ENCODE peak calls at places on chromosomes 5 and 9, in nine cellular contexts. R is AG08396, K is uterus, C is HT1080, P is mesenteric fat pad, I is progenitor cell of endocrine pancreas, Z is HEK293T, M is ELR, D is endothelial cell of umbilical vein. T is an unnamed sample.

GRCh38 chr9:5688109-5688508 is 59.2 kb downstream of the RIC1 start:
- DNase-seq in M (peak), R (no peak), C (peak), D (peak), K (no peak), Z (no peak), I (no peak), P (no peak), T (no peak)

GRCh38 chr9:76759726-76760125 is 4.5 kb upstream of the PCA3 start:
- DNase-seq in M (no peak), P (no peak), R (no peak), Z (no peak), D (no peak), C (no peak), I (no peak), K (no peak), T (no peak)

GRCh38 chr5:170451764-170452365 is 52.0 kb upstream of the KCNIP1 start:
- DNase-seq in P (no peak), R (no peak), K (no peak), D (no peak), I (no peak), Z (no peak), M (peak), C (peak), T (no peak)

GRCh38 chr9:104861406-104861805 is 66.5 kb downstream of the ABCA1 start:
- DNase-seq in D (no peak), R (no peak), C (no peak), Z (no peak), I (no peak), K (no peak), P (no peak), M (no peak), T (no peak)

GRCh38 chr9:88535226-88535931 is 401 bp downstream of the NXNL2 start:
- DNase-seq in I (peak), P (no peak), M (peak), C (no peak), K (peak), R (no peak), D (no peak), Z (peak), T (no peak)

GRCh38 chr9:136043386-136044054 is 51.6 kb downstream of the NACC2 start:
- DNase-seq in I (no peak), K (no peak), C (no peak), D (no peak), M (no peak), Z (no peak), P (peak), R (no peak), T (peak)

GRCh38 chr5:154316223-154316967 is 125.9 kb downstream of the GALNT10 start:
- DNase-seq in R (no peak), C (no peak), M (peak), K (no peak), D (no peak), I (no peak), Z (no peak), P (no peak), T (no peak)

GRCh38 chr5:141870871-141871270 is 7.3 kb downstream of the PCDH1 start:
- DNase-seq in C (peak), D (peak), I (no peak), R (no peak), K (no peak), P (peak), Z (no peak), M (peak), T (peak)

T was measured in SK-MEL-5.